ENCODE peak calls at places on chromosomes 6 and 20, in eight cellular contexts. One of them, this sample, is unnamed.
A peak's percentile ranks its signal among the peaks of the same experiment; 100 is the strongest.

GRCh38 chr6:135667694-135668455 is 170.3 kb upstream of the AHI1 start:
- DNase-seq in bronchial epithelial cell: peak; percentile 37
- DNase-seq in effector CD4-positive, alpha-beta T cell: no peak
- DNase-seq in KBM-7: no peak
- DNase-seq in NCI-H1092 treated with DMSO at 0.1 percent for 48 hours: peak; percentile 94
- DNase-seq in B cell: no peak
- DNase-seq in GM12864: no peak
- DNase-seq in astrocyte of the spinal cord: peak; percentile 53
- DNase-seq in this sample: peak; percentile 23

GRCh38 chr6:81233990-81234389 is 518.5 kb downstream of the TENT5A start:
- DNase-seq in astrocyte of the spinal cord: no peak
- DNase-seq in effector CD4-positive, alpha-beta T cell: no peak
- DNase-seq in bronchial epithelial cell: no peak
- DNase-seq in KBM-7: no peak
- DNase-seq in NCI-H1092 treated with DMSO at 0.1 percent for 48 hours: no peak
- DNase-seq in B cell: no peak
- DNase-seq in GM12864: no peak
- DNase-seq in this sample: no peak

GRCh38 chr6:16704706-16705402 is 56.4 kb downstream of the ATXN1 start:
- DNase-seq in B cell: no peak
- DNase-seq in NCI-H1092 treated with DMSO at 0.1 percent for 48 hours: no peak
- DNase-seq in bronchial epithelial cell: peak; percentile 60
- DNase-seq in effector CD4-positive, alpha-beta T cell: peak; percentile 29
- DNase-seq in GM12864: no peak
- DNase-seq in astrocyte of the spinal cord: peak; percentile 72
- DNase-seq in KBM-7: no peak
- DNase-seq in this sample: peak; percentile 66

GRCh38 chr20:1567392-1568165 is 10.1 kb upstream of the SIRPD start:
- DNase-seq in bronchial epithelial cell: peak; percentile 96
- DNase-seq in NCI-H1092 treated with DMSO at 0.1 percent for 48 hours: no peak
- DNase-seq in astrocyte of the spinal cord: peak; percentile 42
- DNase-seq in effector CD4-positive, alpha-beta T cell: no peak
- DNase-seq in GM12864: no peak
- DNase-seq in KBM-7: peak; percentile 39
- DNase-seq in B cell: no peak
- DNase-seq in this sample: peak; percentile 89

GRCh38 chr6:26412225-26412624 is 10.2 kb downstream of the BTN3A1 start:
- DNase-seq in astrocyte of the spinal cord: no peak
- DNase-seq in B cell: no peak
- DNase-seq in KBM-7: no peak
- DNase-seq in GM12864: no peak
- DNase-seq in NCI-H1092 treated with DMSO at 0.1 percent for 48 hours: no peak
- DNase-seq in effector CD4-positive, alpha-beta T cell: no peak
- DNase-seq in bronchial epithelial cell: no peak
- DNase-seq in this sample: no peak

GRCh38 chr20:52972965-52973819 is 1.0 kb downstream of the TSHZ2 start:
- DNase-seq in B cell: peak; percentile 30
- DNase-seq in GM12864: no peak
- DNase-seq in KBM-7: no peak
- DNase-seq in effector CD4-positive, alpha-beta T cell: no peak
- DNase-seq in astrocyte of the spinal cord: no peak
- DNase-seq in NCI-H1092 treated with DMSO at 0.1 percent for 48 hours: peak; percentile 62
- DNase-seq in bronchial epithelial cell: no peak
- DNase-seq in this sample: peak; percentile 60

GRCh38 chr6:156701961-156702360 is 75.2 kb upstream of the ARID1B start:
- DNase-seq in B cell: no peak
- DNase-seq in KBM-7: no peak
- DNase-seq in effector CD4-positive, alpha-beta T cell: no peak
- DNase-seq in NCI-H1092 treated with DMSO at 0.1 percent for 48 hours: no peak
- DNase-seq in astrocyte of the spinal cord: no peak
- DNase-seq in bronchial epithelial cell: no peak
- DNase-seq in GM12864: no peak
- DNase-seq in this sample: no peak

GRCh38 chr6:55918639-55919038 is 43.2 kb upstream of the BMP5 start:
- DNase-seq in KBM-7: no peak
- DNase-seq in GM12864: no peak
- DNase-seq in NCI-H1092 treated with DMSO at 0.1 percent for 48 hours: no peak
- DNase-seq in B cell: no peak
- DNase-seq in bronchial epithelial cell: peak; percentile 62
- DNase-seq in astrocyte of the spinal cord: peak; percentile 63
- DNase-seq in effector CD4-positive, alpha-beta T cell: no peak
- DNase-seq in this sample: peak; percentile 50

GRCh38 chr20:47857994-47858557 is 72.8 kb upstream of the SULF2 start:
- DNase-seq in GM12864: no peak
- DNase-seq in astrocyte of the spinal cord: no peak
- DNase-seq in effector CD4-positive, alpha-beta T cell: no peak
- DNase-seq in B cell: no peak
- DNase-seq in KBM-7: no peak
- DNase-seq in bronchial epithelial cell: peak; percentile 50
- DNase-seq in NCI-H1092 treated with DMSO at 0.1 percent for 48 hours: no peak
- DNase-seq in this sample: peak; percentile 57

GRCh38 chr20:64077876-64078551 is 1.3 kb downstream of the RGS19 start:
- DNase-seq in effector CD4-positive, alpha-beta T cell: peak; percentile 54
- DNase-seq in bronchial epithelial cell: no peak
- DNase-seq in KBM-7: peak; percentile 67
- DNase-seq in astrocyte of the spinal cord: no peak
- DNase-seq in B cell: peak; percentile 84
- DNase-seq in GM12864: no peak
- DNase-seq in NCI-H1092 treated with DMSO at 0.1 percent for 48 hours: no peak
- DNase-seq in this sample: no peak

GRCh38 chr20:40688129-40689099 is 622 bp downstream of the MAFB start:
- DNase-seq in GM12864: no peak
- DNase-seq in B cell: peak; percentile 42
- DNase-seq in astrocyte of the spinal cord: no peak
- DNase-seq in NCI-H1092 treated with DMSO at 0.1 percent for 48 hours: no peak
- DNase-seq in bronchial epithelial cell: no peak
- DNase-seq in KBM-7: no peak
- DNase-seq in effector CD4-positive, alpha-beta T cell: no peak
- DNase-seq in this sample: no peak

GRCh38 chr6:100269189-100269588 is 195.5 kb downstream of the SIM1 start:
- DNase-seq in B cell: no peak
- DNase-seq in NCI-H1092 treated with DMSO at 0.1 percent for 48 hours: no peak
- DNase-seq in GM12864: no peak
- DNase-seq in effector CD4-positive, alpha-beta T cell: no peak
- DNase-seq in bronchial epithelial cell: peak; percentile 53
- DNase-seq in KBM-7: no peak
- DNase-seq in astrocyte of the spinal cord: peak; percentile 82
- DNase-seq in this sample: peak; percentile 27

GRCh38 chr6:128233501-128233900 is 286.9 kb downstream of the PTPRK start:
- DNase-seq in astrocyte of the spinal cord: no peak
- DNase-seq in KBM-7: no peak
- DNase-seq in B cell: no peak
- DNase-seq in NCI-H1092 treated with DMSO at 0.1 percent for 48 hours: no peak
- DNase-seq in effector CD4-positive, alpha-beta T cell: no peak
- DNase-seq in bronchial epithelial cell: no peak
- DNase-seq in GM12864: no peak
- DNase-seq in this sample: peak; percentile 55

GRCh38 chr6:170294813-170295518 is 4.1 kb upstream of the DLL1 start:
- DNase-seq in KBM-7: peak; percentile 51
- DNase-seq in effector CD4-positive, alpha-beta T cell: no peak
- DNase-seq in GM12864: no peak
- DNase-seq in astrocyte of the spinal cord: no peak
- DNase-seq in NCI-H1092 treated with DMSO at 0.1 percent for 48 hours: peak; percentile 61
- DNase-seq in B cell: peak; percentile 61
- DNase-seq in bronchial epithelial cell: no peak
- DNase-seq in this sample: no peak

GRCh38 chr6:80338201-80338836 is 231.8 kb downstream of the BCKDHB start:
- DNase-seq in astrocyte of the spinal cord: peak; percentile 53
- DNase-seq in bronchial epithelial cell: peak; percentile 29
- DNase-seq in effector CD4-positive, alpha-beta T cell: peak; percentile 37
- DNase-seq in NCI-H1092 treated with DMSO at 0.1 percent for 48 hours: peak; percentile 61
- DNase-seq in KBM-7: peak; percentile 64
- DNase-seq in B cell: peak; percentile 33
- DNase-seq in GM12864: peak; percentile 18
- DNase-seq in this sample: peak; percentile 29

GRCh38 chr6:131828946-131829345 is 21.1 kb downstream of the ENPP1 start:
- DNase-seq in astrocyte of the spinal cord: no peak
- DNase-seq in NCI-H1092 treated with DMSO at 0.1 percent for 48 hours: no peak
- DNase-seq in B cell: no peak
- DNase-seq in GM12864: no peak
- DNase-seq in bronchial epithelial cell: no peak
- DNase-seq in effector CD4-positive, alpha-beta T cell: no peak
- DNase-seq in KBM-7: no peak
- DNase-seq in this sample: no peak

GRCh38 chr6:128036808-128037570 is 136.1 kb upstream of the THEMIS start:
- DNase-seq in KBM-7: no peak
- DNase-seq in NCI-H1092 treated with DMSO at 0.1 percent for 48 hours: no peak
- DNase-seq in astrocyte of the spinal cord: no peak
- DNase-seq in effector CD4-positive, alpha-beta T cell: no peak
- DNase-seq in bronchial epithelial cell: no peak
- DNase-seq in GM12864: no peak
- DNase-seq in B cell: no peak
- DNase-seq in this sample: no peak

GRCh38 chr6:89286516-89286915 is 28.6 kb downstream of the GABRR2 start:
- DNase-seq in B cell: no peak
- DNase-seq in KBM-7: no peak
- DNase-seq in NCI-H1092 treated with DMSO at 0.1 percent for 48 hours: no peak
- DNase-seq in effector CD4-positive, alpha-beta T cell: no peak
- DNase-seq in bronchial epithelial cell: no peak
- DNase-seq in GM12864: no peak
- DNase-seq in astrocyte of the spinal cord: no peak
- DNase-seq in this sample: no peak

GRCh38 chr20:60512436-60512835 is 554.2 kb downstream of the CDH26 start:
- DNase-seq in B cell: no peak
- DNase-seq in KBM-7: no peak
- DNase-seq in bronchial epithelial cell: peak; percentile 7
- DNase-seq in GM12864: no peak
- DNase-seq in effector CD4-positive, alpha-beta T cell: no peak
- DNase-seq in astrocyte of the spinal cord: peak; percentile 48
- DNase-seq in NCI-H1092 treated with DMSO at 0.1 percent for 48 hours: no peak
- DNase-seq in this sample: peak; percentile 72

GRCh38 chr20:36400901-36401300 is 94.8 kb downstream of the DLGAP4 start:
- DNase-seq in astrocyte of the spinal cord: no peak
- DNase-seq in effector CD4-positive, alpha-beta T cell: no peak
- DNase-seq in KBM-7: no peak
- DNase-seq in B cell: no peak
- DNase-seq in NCI-H1092 treated with DMSO at 0.1 percent for 48 hours: no peak
- DNase-seq in GM12864: no peak
- DNase-seq in bronchial epithelial cell: no peak
- DNase-seq in this sample: no peak

GRCh38 chr6:99822741-99823512 is 171.1 kb downstream of the MCHR2 start:
- DNase-seq in bronchial epithelial cell: peak; percentile 79
- DNase-seq in effector CD4-positive, alpha-beta T cell: no peak
- DNase-seq in KBM-7: peak; percentile 73
- DNase-seq in GM12864: no peak
- DNase-seq in B cell: no peak
- DNase-seq in astrocyte of the spinal cord: peak; percentile 67
- DNase-seq in NCI-H1092 treated with DMSO at 0.1 percent for 48 hours: peak; percentile 64
- DNase-seq in this sample: peak; percentile 69

GRCh38 chr20:10505320-10506226 is 70.5 kb downstream of the SLX4IP start:
- DNase-seq in GM12864: no peak
- DNase-seq in NCI-H1092 treated with DMSO at 0.1 percent for 48 hours: no peak
- DNase-seq in B cell: no peak
- DNase-seq in astrocyte of the spinal cord: no peak
- DNase-seq in effector CD4-positive, alpha-beta T cell: no peak
- DNase-seq in bronchial epithelial cell: peak; percentile 75
- DNase-seq in KBM-7: peak; percentile 65
- DNase-seq in this sample: no peak

GRCh38 chr20:17611540-17612286 is 41.8 kb downstream of the DSTN start:
- DNase-seq in bronchial epithelial cell: peak; percentile 63
- DNase-seq in NCI-H1092 treated with DMSO at 0.1 percent for 48 hours: no peak
- DNase-seq in effector CD4-positive, alpha-beta T cell: no peak
- DNase-seq in GM12864: no peak
- DNase-seq in B cell: no peak
- DNase-seq in KBM-7: no peak
- DNase-seq in astrocyte of the spinal cord: no peak
- DNase-seq in this sample: peak; percentile 70

GRCh38 chr6:31657406-31658157 is 1.9 kb downstream of the APOM start:
- DNase-seq in effector CD4-positive, alpha-beta T cell: no peak
- DNase-seq in NCI-H1092 treated with DMSO at 0.1 percent for 48 hours: no peak
- DNase-seq in GM12864: no peak
- DNase-seq in astrocyte of the spinal cord: no peak
- DNase-seq in B cell: no peak
- DNase-seq in bronchial epithelial cell: no peak
- DNase-seq in KBM-7: no peak
- DNase-seq in this sample: no peak

GRCh38 chr6:35524380-35525020 is 11.8 kb upstream of the TULP1 start:
- DNase-seq in bronchial epithelial cell: no peak
- DNase-seq in B cell: no peak
- DNase-seq in astrocyte of the spinal cord: no peak
- DNase-seq in GM12864: no peak
- DNase-seq in effector CD4-positive, alpha-beta T cell: no peak
- DNase-seq in NCI-H1092 treated with DMSO at 0.1 percent for 48 hours: no peak
- DNase-seq in KBM-7: no peak
- DNase-seq in this sample: no peak

GRCh38 chr6:7759319-7759718 is 33.4 kb downstream of the BMP6 start:
- DNase-seq in KBM-7: no peak
- DNase-seq in effector CD4-positive, alpha-beta T cell: no peak
- DNase-seq in bronchial epithelial cell: no peak
- DNase-seq in NCI-H1092 treated with DMSO at 0.1 percent for 48 hours: no peak
- DNase-seq in GM12864: no peak
- DNase-seq in B cell: no peak
- DNase-seq in astrocyte of the spinal cord: no peak
- DNase-seq in this sample: no peak

GRCh38 chr6:3214898-3215297 is 12.6 kb downstream of the TUBB2B start:
- DNase-seq in GM12864: no peak
- DNase-seq in NCI-H1092 treated with DMSO at 0.1 percent for 48 hours: no peak
- DNase-seq in B cell: no peak
- DNase-seq in effector CD4-positive, alpha-beta T cell: no peak
- DNase-seq in KBM-7: no peak
- DNase-seq in bronchial epithelial cell: no peak
- DNase-seq in astrocyte of the spinal cord: no peak
- DNase-seq in this sample: no peak

GRCh38 chr6:111950661-111951426 is 77.6 kb upstream of the FYN start:
- DNase-seq in bronchial epithelial cell: no peak
- DNase-seq in KBM-7: no peak
- DNase-seq in NCI-H1092 treated with DMSO at 0.1 percent for 48 hours: peak; percentile 96
- DNase-seq in B cell: no peak
- DNase-seq in effector CD4-positive, alpha-beta T cell: no peak
- DNase-seq in GM12864: no peak
- DNase-seq in astrocyte of the spinal cord: peak; percentile 66
- DNase-seq in this sample: no peak

GRCh38 chr6:88725111-88725711 is 238.2 kb downstream of the RNGTT start:
- DNase-seq in NCI-H1092 treated with DMSO at 0.1 percent for 48 hours: no peak
- DNase-seq in B cell: no peak
- DNase-seq in GM12864: peak; percentile 18
- DNase-seq in effector CD4-positive, alpha-beta T cell: no peak
- DNase-seq in bronchial epithelial cell: no peak
- DNase-seq in KBM-7: no peak
- DNase-seq in astrocyte of the spinal cord: peak; percentile 90
- DNase-seq in this sample: no peak

GRCh38 chr6:125271486-125272159 is 30.1 kb downstream of the HDDC2 start:
- DNase-seq in GM12864: no peak
- DNase-seq in KBM-7: no peak
- DNase-seq in astrocyte of the spinal cord: no peak
- DNase-seq in effector CD4-positive, alpha-beta T cell: no peak
- DNase-seq in B cell: no peak
- DNase-seq in bronchial epithelial cell: no peak
- DNase-seq in NCI-H1092 treated with DMSO at 0.1 percent for 48 hours: no peak
- DNase-seq in this sample: no peak

GRCh38 chr6:56789879-56790278 is 147.2 kb upstream of the DST start:
- DNase-seq in astrocyte of the spinal cord: no peak
- DNase-seq in B cell: no peak
- DNase-seq in GM12864: no peak
- DNase-seq in effector CD4-positive, alpha-beta T cell: no peak
- DNase-seq in KBM-7: no peak
- DNase-seq in bronchial epithelial cell: peak; percentile 90
- DNase-seq in NCI-H1092 treated with DMSO at 0.1 percent for 48 hours: no peak
- DNase-seq in this sample: peak; percentile 94

GRCh38 chr20:17481661-17482060 is 49.5 kb downstream of the BFSP1 start:
- DNase-seq in B cell: no peak
- DNase-seq in NCI-H1092 treated with DMSO at 0.1 percent for 48 hours: no peak
- DNase-seq in bronchial epithelial cell: no peak
- DNase-seq in KBM-7: no peak
- DNase-seq in GM12864: no peak
- DNase-seq in effector CD4-positive, alpha-beta T cell: no peak
- DNase-seq in astrocyte of the spinal cord: no peak
- DNase-seq in this sample: no peak

GRCh38 chr6:49328051-49328450 is 135.0 kb downstream of the MMUT start:
- DNase-seq in GM12864: no peak
- DNase-seq in effector CD4-positive, alpha-beta T cell: no peak
- DNase-seq in astrocyte of the spinal cord: peak; percentile 3
- DNase-seq in KBM-7: no peak
- DNase-seq in NCI-H1092 treated with DMSO at 0.1 percent for 48 hours: no peak
- DNase-seq in bronchial epithelial cell: no peak
- DNase-seq in B cell: no peak
- DNase-seq in this sample: no peak